ENCODE peak calls at places on chromosome 10, in nine cellular contexts. One of them, this sample, is unnamed.

GRCh38 chr10:63713191-63714144 is 192.3 kb downstream of the REEP3 start:
- DNase-seq in uterus: peak; percentile 86
- DNase-seq in tibial nerve: peak; percentile 35
- DNase-seq in esophagus squamous epithelium: no peak
- DNase-seq in A549: no peak
- DNase-seq in cardiac fibroblast: peak; percentile 75
- DNase-seq in suprapubic skin: no peak
- DNase-seq in Panc1: no peak
- DNase-seq in PC-9: no peak
- DNase-seq in this sample: peak; percentile 89

GRCh38 chr10:45373003-45373782 is 823 bp upstream of the ALOX5 start:
- DNase-seq in uterus: no peak
- DNase-seq in tibial nerve: no peak
- DNase-seq in esophagus squamous epithelium: no peak
- DNase-seq in A549: no peak
- DNase-seq in cardiac fibroblast: no peak
- DNase-seq in suprapubic skin: no peak
- DNase-seq in Panc1: no peak
- DNase-seq in PC-9: no peak
- DNase-seq in this sample: peak; percentile 27

GRCh38 chr10:125028291-125028867 is 86.5 kb downstream of the ZRANB1 start:
- DNase-seq in uterus: no peak
- DNase-seq in tibial nerve: no peak
- DNase-seq in esophagus squamous epithelium: no peak
- DNase-seq in A549: no peak
- DNase-seq in cardiac fibroblast: peak; percentile 36
- DNase-seq in suprapubic skin: no peak
- DNase-seq in Panc1: no peak
- DNase-seq in PC-9: no peak
- DNase-seq in this sample: no peak

GRCh38 chr10:59865101-59865500 is 41.3 kb downstream of the CCDC6 start:
- DNase-seq in uterus: no peak
- DNase-seq in tibial nerve: no peak
- DNase-seq in esophagus squamous epithelium: no peak
- DNase-seq in A549: peak; percentile 10
- DNase-seq in cardiac fibroblast: peak; percentile 37
- DNase-seq in suprapubic skin: no peak
- DNase-seq in Panc1: no peak
- DNase-seq in PC-9: peak; percentile 94
- DNase-seq in this sample: no peak

GRCh38 chr10:111824128-111824527 is 359.4 kb downstream of the GPAM start:
- DNase-seq in uterus: no peak
- DNase-seq in tibial nerve: no peak
- DNase-seq in esophagus squamous epithelium: no peak
- DNase-seq in A549: no peak
- DNase-seq in cardiac fibroblast: no peak
- DNase-seq in suprapubic skin: no peak
- DNase-seq in Panc1: no peak
- DNase-seq in PC-9: no peak
- DNase-seq in this sample: no peak

GRCh38 chr10:92574545-92575377 is 868 bp upstream of the IDE start:
- DNase-seq in uterus: no peak
- DNase-seq in tibial nerve: no peak
- DNase-seq in esophagus squamous epithelium: no peak
- DNase-seq in A549: peak; percentile 87
- DNase-seq in cardiac fibroblast: peak; percentile 67
- DNase-seq in suprapubic skin: no peak
- DNase-seq in Panc1: no peak
- DNase-seq in PC-9: peak; percentile 36
- DNase-seq in this sample: no peak

GRCh38 chr10:15791816-15792524 is 68.3 kb downstream of the MINDY3 start:
- DNase-seq in uterus: peak; percentile 44
- DNase-seq in tibial nerve: no peak
- DNase-seq in esophagus squamous epithelium: no peak
- DNase-seq in A549: no peak
- DNase-seq in cardiac fibroblast: peak; percentile 48
- DNase-seq in suprapubic skin: no peak
- DNase-seq in Panc1: no peak
- DNase-seq in PC-9: no peak
- DNase-seq in this sample: no peak

GRCh38 chr10:68367121-68367520 is 34.4 kb upstream of the PBLD start:
- DNase-seq in uterus: no peak
- DNase-seq in tibial nerve: no peak
- DNase-seq in esophagus squamous epithelium: no peak
- DNase-seq in A549: no peak
- DNase-seq in cardiac fibroblast: peak; percentile 13
- DNase-seq in suprapubic skin: no peak
- DNase-seq in Panc1: no peak
- DNase-seq in PC-9: no peak
- DNase-seq in this sample: no peak

GRCh38 chr10:35643151-35643975 is 1.3 kb upstream of the FZD8 start:
- DNase-seq in uterus: peak; percentile 64
- DNase-seq in tibial nerve: peak; percentile 49
- DNase-seq in esophagus squamous epithelium: no peak
- DNase-seq in A549: peak; percentile 36
- DNase-seq in cardiac fibroblast: peak; percentile 66
- DNase-seq in suprapubic skin: no peak
- DNase-seq in Panc1: no peak
- DNase-seq in PC-9: no peak
- DNase-seq in this sample: peak; percentile 74

GRCh38 chr10:2761311-2761710 is 306.0 kb upstream of the PFKP start:
- DNase-seq in uterus: peak; percentile 58
- DNase-seq in tibial nerve: no peak
- DNase-seq in esophagus squamous epithelium: no peak
- DNase-seq in A549: no peak
- DNase-seq in cardiac fibroblast: no peak
- DNase-seq in suprapubic skin: no peak
- DNase-seq in Panc1: no peak
- DNase-seq in PC-9: no peak
- DNase-seq in this sample: no peak

GRCh38 chr10:46175311-46175710 is 111.5 kb upstream of the ANTXRL start:
- DNase-seq in uterus: no peak
- DNase-seq in tibial nerve: no peak
- DNase-seq in esophagus squamous epithelium: no peak
- DNase-seq in A549: no peak
- DNase-seq in cardiac fibroblast: no peak
- DNase-seq in suprapubic skin: no peak
- DNase-seq in Panc1: no peak
- DNase-seq in PC-9: peak; percentile 37
- DNase-seq in this sample: no peak

GRCh38 chr10:129945031-129945430 is 19.0 kb downstream of the EBF3 start:
- DNase-seq in uterus: no peak
- DNase-seq in tibial nerve: no peak
- DNase-seq in esophagus squamous epithelium: no peak
- DNase-seq in A549: no peak
- DNase-seq in cardiac fibroblast: no peak
- DNase-seq in suprapubic skin: no peak
- DNase-seq in Panc1: no peak
- DNase-seq in PC-9: no peak
- DNase-seq in this sample: no peak

GRCh38 chr10:132111871-132112341 is 46.2 kb downstream of the JAKMIP3 start:
- DNase-seq in uterus: peak; percentile 6
- DNase-seq in tibial nerve: no peak
- DNase-seq in esophagus squamous epithelium: no peak
- DNase-seq in A549: no peak
- DNase-seq in cardiac fibroblast: no peak
- DNase-seq in suprapubic skin: peak; percentile 70
- DNase-seq in Panc1: no peak
- DNase-seq in PC-9: no peak
- DNase-seq in this sample: peak; percentile 1

GRCh38 chr10:3473271-3473670 is 300.7 kb upstream of the PITRM1 start:
- DNase-seq in uterus: no peak
- DNase-seq in tibial nerve: no peak
- DNase-seq in esophagus squamous epithelium: no peak
- DNase-seq in A549: no peak
- DNase-seq in cardiac fibroblast: no peak
- DNase-seq in suprapubic skin: no peak
- DNase-seq in Panc1: no peak
- DNase-seq in PC-9: no peak
- DNase-seq in this sample: no peak

GRCh38 chr10:25068152-25069058 is 52.0 kb downstream of the THNSL1 start:
- DNase-seq in uterus: no peak
- DNase-seq in tibial nerve: no peak
- DNase-seq in esophagus squamous epithelium: no peak
- DNase-seq in A549: no peak
- DNase-seq in cardiac fibroblast: peak; percentile 93
- DNase-seq in suprapubic skin: no peak
- DNase-seq in Panc1: no peak
- DNase-seq in PC-9: no peak
- DNase-seq in this sample: no peak

GRCh38 chr10:110397856-110398255 is 93.1 kb upstream of the SMNDC1 start:
- DNase-seq in uterus: no peak
- DNase-seq in tibial nerve: no peak
- DNase-seq in esophagus squamous epithelium: no peak
- DNase-seq in A549: no peak
- DNase-seq in cardiac fibroblast: no peak
- DNase-seq in suprapubic skin: no peak
- DNase-seq in Panc1: no peak
- DNase-seq in PC-9: no peak
- DNase-seq in this sample: no peak

DNA sequence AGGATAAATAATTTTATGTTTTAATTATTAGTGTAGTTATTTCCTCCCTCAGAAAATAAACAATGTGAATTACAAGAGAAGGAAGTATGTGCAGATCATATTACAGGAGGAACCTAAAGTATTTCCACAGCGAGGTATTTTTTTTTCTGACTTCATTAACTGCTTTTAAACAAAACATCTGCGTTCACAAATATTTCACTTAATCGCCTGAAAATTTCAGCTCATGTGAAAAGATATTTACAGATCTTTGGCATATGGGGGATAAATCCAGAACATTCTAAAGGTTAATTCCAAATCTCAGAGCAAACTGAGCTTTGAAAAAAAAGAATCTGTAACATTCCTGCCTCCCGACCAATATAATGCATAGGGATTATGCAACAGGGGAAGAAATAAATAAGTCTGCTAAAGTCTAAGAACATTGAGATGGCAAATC is 39.3 kb downstream of the NT5C2 start:
- DNase-seq in uterus: no peak
- DNase-seq in tibial nerve: no peak
- DNase-seq in esophagus squamous epithelium: no peak
- DNase-seq in A549: no peak
- DNase-seq in cardiac fibroblast: peak; percentile 72
- DNase-seq in suprapubic skin: no peak
- DNase-seq in Panc1: no peak
- DNase-seq in PC-9: peak; percentile 66
- DNase-seq in this sample: no peak
- H3K4me3 ChIP-seq in uterus: no peak overlapping the region
- H3K4me3 ChIP-seq in tibial nerve: no peak overlapping the region
- H3K4me3 ChIP-seq in esophagus squamous epithelium: peak overlapping the region; percentile 41
- H3K4me3 ChIP-seq in A549: peak overlapping the region; percentile 20
- H3K4me3 ChIP-seq in cardiac fibroblast: peak overlapping the region; percentile 29
- H3K4me3 ChIP-seq in suprapubic skin: no peak overlapping the region
- H3K4me3 ChIP-seq in Panc1: no peak overlapping the region
- H3K4me3 ChIP-seq in PC-9: peak overlapping the region; percentile 24
- H3K4me3 ChIP-seq in this sample: no peak overlapping the region

DNA sequence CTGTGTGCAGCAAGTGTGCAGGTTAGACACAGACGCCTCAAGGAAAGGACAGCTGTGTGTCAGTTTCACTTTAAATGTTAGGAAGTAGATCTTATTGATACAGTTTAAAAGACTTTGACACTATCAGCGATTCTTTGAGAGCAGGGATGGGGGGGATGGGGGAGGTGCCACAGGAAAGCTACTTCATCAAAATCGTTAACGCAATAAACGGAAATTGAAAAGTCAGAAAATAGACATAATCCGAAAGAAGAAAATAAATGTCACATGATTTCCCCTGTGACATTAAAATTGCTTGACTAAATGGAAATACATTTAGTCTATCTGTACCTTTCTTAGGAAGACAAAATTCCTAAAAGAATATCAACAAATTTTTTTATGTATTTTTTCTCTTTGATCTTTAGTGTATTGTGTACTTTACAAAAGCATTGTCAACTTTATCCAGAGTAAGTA is 476 bp upstream of the ZNF33B start:
- DNase-seq in uterus: no peak
- DNase-seq in tibial nerve: no peak
- DNase-seq in esophagus squamous epithelium: no peak
- DNase-seq in A549: no peak
- DNase-seq in cardiac fibroblast: no peak
- DNase-seq in suprapubic skin: no peak
- DNase-seq in Panc1: no peak
- DNase-seq in PC-9: no peak
- DNase-seq in this sample: no peak
- H3K4me3 ChIP-seq in uterus: peak overlapping the region; percentile 66
- H3K4me3 ChIP-seq in tibial nerve: peak overlapping the region; percentile 72
- H3K4me3 ChIP-seq in esophagus squamous epithelium: peak overlapping the region; percentile 84
- H3K4me3 ChIP-seq in A549: peak overlapping the region; percentile 66
- H3K4me3 ChIP-seq in cardiac fibroblast: peak overlapping the region; percentile 72
- H3K4me3 ChIP-seq in suprapubic skin: peak overlapping the region; percentile 90
- H3K4me3 ChIP-seq in Panc1: peak overlapping the region; percentile 65
- H3K4me3 ChIP-seq in PC-9: peak overlapping the region; percentile 68
- H3K4me3 ChIP-seq in this sample: peak overlapping the region; percentile 70

GRCh38 chr10:88041243-88042161 is 178.1 kb downstream of the PTEN start:
- DNase-seq in uterus: no peak
- DNase-seq in tibial nerve: no peak
- DNase-seq in esophagus squamous epithelium: no peak
- DNase-seq in A549: no peak
- DNase-seq in cardiac fibroblast: peak; percentile 65
- DNase-seq in suprapubic skin: no peak
- DNase-seq in Panc1: no peak
- DNase-seq in PC-9: no peak
- DNase-seq in this sample: peak; percentile 15
- H3K4me3 ChIP-seq in uterus: no peak overlapping the region
- H3K4me3 ChIP-seq in tibial nerve: no peak overlapping the region
- H3K4me3 ChIP-seq in esophagus squamous epithelium: no peak overlapping the region
- H3K4me3 ChIP-seq in A549: no peak overlapping the region
- H3K4me3 ChIP-seq in cardiac fibroblast: no peak overlapping the region
- H3K4me3 ChIP-seq in suprapubic skin: no peak overlapping the region
- H3K4me3 ChIP-seq in Panc1: no peak overlapping the region
- H3K4me3 ChIP-seq in PC-9: no peak overlapping the region
- H3K4me3 ChIP-seq in this sample: no peak overlapping the region

GRCh38 chr10:5582736-5583135 is 58.0 kb downstream of the CALML3 start:
- DNase-seq in uterus: no peak
- DNase-seq in tibial nerve: no peak
- DNase-seq in esophagus squamous epithelium: no peak
- DNase-seq in A549: no peak
- DNase-seq in cardiac fibroblast: no peak
- DNase-seq in suprapubic skin: no peak
- DNase-seq in Panc1: no peak
- DNase-seq in PC-9: peak; percentile 78
- DNase-seq in this sample: no peak

GRCh38 chr10:5584895-5585516 is 60.2 kb downstream of the CALML3 start:
- DNase-seq in uterus: no peak
- DNase-seq in tibial nerve: no peak
- DNase-seq in esophagus squamous epithelium: no peak
- DNase-seq in A549: peak; percentile 67
- DNase-seq in cardiac fibroblast: peak; percentile 85
- DNase-seq in suprapubic skin: no peak
- DNase-seq in Panc1: peak; percentile 20
- DNase-seq in PC-9: peak; percentile 98
- DNase-seq in this sample: no peak

GRCh38 chr10:5585517-5586222 is 60.9 kb downstream of the CALML3 start:
- DNase-seq in uterus: no peak
- DNase-seq in tibial nerve: no peak
- DNase-seq in esophagus squamous epithelium: no peak
- DNase-seq in A549: no peak
- DNase-seq in cardiac fibroblast: no peak
- DNase-seq in suprapubic skin: no peak
- DNase-seq in Panc1: no peak
- DNase-seq in PC-9: no peak
- DNase-seq in this sample: no peak

GRCh38 chr10:5583525-5584175 is 58.9 kb downstream of the CALML3 start:
- DNase-seq in uterus: no peak
- DNase-seq in tibial nerve: no peak
- DNase-seq in esophagus squamous epithelium: no peak
- DNase-seq in A549: no peak
- DNase-seq in cardiac fibroblast: peak; percentile 41
- DNase-seq in suprapubic skin: no peak
- DNase-seq in Panc1: no peak
- DNase-seq in PC-9: peak; percentile 94
- DNase-seq in this sample: peak; percentile 77

GRCh38 chr10:5581670-5582566 is 57.2 kb downstream of the CALML3 start:
- DNase-seq in uterus: no peak
- DNase-seq in tibial nerve: no peak
- DNase-seq in esophagus squamous epithelium: no peak
- DNase-seq in A549: no peak
- DNase-seq in cardiac fibroblast: no peak
- DNase-seq in suprapubic skin: no peak
- DNase-seq in Panc1: no peak
- DNase-seq in PC-9: no peak
- DNase-seq in this sample: no peak
- H3K4me3 ChIP-seq in uterus: no peak overlapping the region
- H3K4me3 ChIP-seq in tibial nerve: no peak overlapping the region
- H3K4me3 ChIP-seq in esophagus squamous epithelium: no peak overlapping the region
- H3K4me3 ChIP-seq in A549: no peak overlapping the region
- H3K4me3 ChIP-seq in cardiac fibroblast: no peak overlapping the region
- H3K4me3 ChIP-seq in suprapubic skin: no peak overlapping the region
- H3K4me3 ChIP-seq in Panc1: no peak overlapping the region
- H3K4me3 ChIP-seq in PC-9: no peak overlapping the region
- H3K4me3 ChIP-seq in this sample: no peak overlapping the region